ENCODE peak calls at places on chromosome 6, in ten cellular contexts. E, S, G, H, A, L, Y, M, K and R are unnamed samples.

GRCh38 chr6:79377047-79377446 is 142.6 kb upstream of the HMGN3 start:
- DNase-seq in E (no peak), S (no peak), G (no peak), H (no peak), A (peak; percentile 29), L (no peak), Y (no peak), M (no peak), K (no peak), R (no peak)

GRCh38 chr6:42378536-42378935 is 73.2 kb downstream of the TRERF1 start:
- DNase-seq in E (no peak), S (no peak), G (no peak), H (no peak), A (no peak), L (no peak), Y (no peak), M (no peak), K (no peak), R (no peak)

GRCh38 chr6:40287296-40287820 is 299.8 kb downstream of the LRFN2 start:
- DNase-seq in E (no peak), S (peak; percentile 2), G (no peak), H (no peak), A (no peak), L (no peak), Y (no peak), M (no peak), K (no peak), R (no peak)

GRCh38 chr6:90434096-90434495 is 137.5 kb upstream of the BACH2 start:
- DNase-seq in E (no peak), S (no peak), G (no peak), H (peak; percentile 84), A (no peak), L (peak; percentile 16), Y (no peak), M (no peak), K (no peak), R (no peak)

GRCh38 chr6:122997541-122998150 is 1.6 kb downstream of the CLVS2 start:
- DNase-seq in E (no peak), S (no peak), G (no peak), H (peak; percentile 61), A (no peak), L (no peak), Y (no peak), M (no peak), K (no peak), R (no peak)

GRCh38 chr6:122710908-122711307 is 68.6 kb upstream of the FABP7 start:
- DNase-seq in E (no peak), S (no peak), G (no peak), H (no peak), A (no peak), L (no peak), Y (no peak), M (no peak), K (no peak), R (no peak)

GRCh38 chr6:134431306-134431919 is 113.5 kb upstream of the SGK1 start:
- DNase-seq in E (no peak), S (peak; percentile 95), G (no peak), H (no peak), A (no peak), L (no peak), Y (no peak), M (no peak), K (no peak), R (no peak)

GRCh38 chr6:44234101-44235090 is 11.0 kb downstream of the SLC29A1 start:
- DNase-seq in E (peak; percentile 89), S (no peak), G (no peak), H (peak; percentile 95), A (peak; percentile 86), L (peak; percentile 81), Y (no peak), M (peak; percentile 86), K (peak; percentile 75), R (peak; percentile 81)

GRCh38 chr6:44785123-44785522 is 397.6 kb downstream of the CDC5L start:
- DNase-seq in E (no peak), S (peak; percentile 43), G (no peak), H (no peak), A (no peak), L (no peak), Y (no peak), M (no peak), K (no peak), R (no peak)

GRCh38 chr6:110671447-110671846 is 143.8 kb downstream of the CDK19 start:
- DNase-seq in E (no peak), S (no peak), G (no peak), H (no peak), A (no peak), L (no peak), Y (no peak), M (no peak), K (no peak), R (no peak)

GRCh38 chr6:136113736-136114173 is 136.4 kb downstream of the MTFR2 start:
- DNase-seq in E (no peak), S (peak; percentile 18), G (no peak), H (peak; percentile 77), A (peak; percentile 94), L (peak; percentile 90), Y (no peak), M (no peak), K (no peak), R (no peak)

GRCh38 chr6:1514078-1514477 is 95.6 kb upstream of the FOXC1 start:
- DNase-seq in E (no peak), S (no peak), G (no peak), H (no peak), A (no peak), L (no peak), Y (no peak), M (no peak), K (no peak), R (no peak)

GRCh38 chr6:49551126-49551865 is 828 bp downstream of the C6orf141 start:
- DNase-seq in E (no peak), S (no peak), G (peak; percentile 39), H (peak; percentile 75), A (no peak), L (peak; percentile 49), Y (peak; percentile 13), M (no peak), K (no peak), R (no peak)

GRCh38 chr6:130928993-130929678 is 101.9 kb downstream of the SMLR1 start:
- DNase-seq in E (no peak), S (no peak), G (no peak), H (no peak), A (peak; percentile 32), L (peak; percentile 64), Y (no peak), M (no peak), K (no peak), R (no peak)

GRCh38 chr6:84408028-84408427 is 180.6 kb upstream of the CEP162 start:
- DNase-seq in E (no peak), S (no peak), G (no peak), H (no peak), A (no peak), L (no peak), Y (no peak), M (no peak), K (no peak), R (no peak)

GRCh38 chr6:30322527-30323501 is 3.9 kb upstream of the TRIM39 start:
- DNase-seq in E (no peak), S (no peak), G (no peak), H (no peak), A (peak; percentile 49), L (no peak), Y (peak; percentile 57), M (no peak), K (no peak), R (no peak)